ENCODE peak calls at places on chromosomes 1 and 21, in nine cellular contexts. U is GM23248, X is GM23338, C is hepatocyte, H is PC-9, G is H9, Y is Karpas-422, T is neural progenitor cell, A is fibroblast of lung. Z is an unnamed sample.

GRCh38 chr1:33455537-33456301 is 16.7 kb upstream of the ZSCAN20 start:
- DNase-seq in U (peak), X (peak), C (peak), H (peak), G (peak), Y (peak), T (peak), A (peak), Z (peak)

GRCh38 chr1:6275826-6276764 is 15.2 kb upstream of the GPR153 start:
- DNase-seq in U (peak), X (peak), C (peak), H (no peak), G (peak), Y (no peak), T (no peak), A (peak), Z (no peak)

GRCh38 chr21:16070207-16070651 is 340.4 kb downstream of the USP25 start:
- DNase-seq in U (peak), X (no peak), C (no peak), H (no peak), G (no peak), Y (no peak), T (no peak), A (no peak), Z (no peak)

GRCh38 chr21:39186676-39187075 is 3.4 kb upstream of the PSMG1 start:
- DNase-seq in U (peak), X (no peak), C (no peak), H (no peak), G (no peak), Y (no peak), T (no peak), A (no peak), Z (no peak)

GRCh38 chr1:160681067-160681890 is 30.3 kb downstream of the CD48 start:
- DNase-seq in U (peak), X (peak), C (peak), H (no peak), G (peak), Y (peak), T (peak), A (no peak), Z (peak)

GRCh38 chr1:222454782-222455181 is 93.1 kb downstream of the HHIPL2 start:
- DNase-seq in U (peak), X (peak), C (no peak), H (no peak), G (peak), Y (no peak), T (no peak), A (no peak), Z (no peak)

GRCh38 chr1:244010191-244010590 is 40.9 kb upstream of the ZBTB18 start:
- DNase-seq in U (peak), X (peak), C (no peak), H (peak), G (peak), Y (no peak), T (peak), A (no peak), Z (no peak)

GRCh38 chr1:30413606-30414005 is 309.8 kb downstream of the MATN1 start:
- DNase-seq in U (no peak), X (no peak), C (no peak), H (no peak), G (no peak), Y (no peak), T (no peak), A (no peak), Z (no peak)

GRCh38 chr1:176515310-176515709 is 52.3 kb downstream of the PAPPA2 start:
- DNase-seq in U (peak), X (no peak), C (peak), H (peak), G (no peak), Y (no peak), T (no peak), A (no peak), Z (no peak)

DNA sequence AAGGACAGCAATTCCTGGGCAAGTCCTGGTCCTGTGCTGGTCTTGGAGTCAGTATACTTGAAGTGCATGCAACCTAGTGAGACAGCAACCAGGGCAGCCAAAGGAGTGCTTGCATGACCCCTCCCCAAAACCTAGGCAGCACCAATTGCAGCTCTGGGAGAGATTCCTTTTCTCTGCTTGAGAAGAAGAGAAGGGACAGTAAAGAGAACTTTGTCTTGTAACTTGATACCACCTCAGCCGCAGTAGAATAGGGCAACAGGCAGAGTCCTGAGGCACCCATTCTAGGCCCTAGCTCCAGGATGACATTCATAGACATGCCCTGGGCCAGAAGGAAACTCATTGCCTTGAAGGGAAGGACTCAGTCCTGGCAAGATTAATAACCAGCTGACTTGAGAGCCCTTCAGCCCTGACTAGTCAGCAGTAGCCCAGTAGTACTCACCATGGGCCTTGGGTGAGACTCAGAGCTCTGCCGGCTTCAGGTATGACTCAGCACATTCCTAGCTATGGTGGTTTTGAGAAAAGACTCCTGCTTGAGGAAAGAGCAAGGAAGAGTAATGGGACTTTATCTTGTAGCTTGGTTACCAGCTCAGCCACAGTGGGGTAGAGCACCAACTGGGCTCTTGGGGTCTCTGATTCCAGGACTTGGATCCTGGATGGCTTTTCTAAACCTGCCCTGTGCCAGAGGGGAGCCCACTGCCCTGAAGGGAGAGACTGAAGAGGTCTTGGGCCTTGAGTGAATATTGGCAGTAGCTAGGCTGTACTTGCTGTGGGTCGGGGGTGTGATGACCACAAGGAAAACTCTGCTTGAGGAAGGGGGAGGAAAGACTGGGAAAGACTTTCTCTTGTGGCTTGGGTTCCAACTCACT is 51.7 kb upstream of the ACADM start:
- DNase-seq in U (peak), X (peak), C (peak), H (peak), G (peak), Y (no peak), T (peak), A (peak), Z (peak)
- H2AFZ ChIP-seq in U (peak), X (peak), C (no peak), H (peak), G (no peak), Y (no peak), T (peak), A (no peak), Z (peak)

GRCh38 chr1:194151056-194151455 is 964.6 kb upstream of the B3GALT2 start:
- DNase-seq in U (no peak), X (no peak), C (no peak), H (no peak), G (no peak), Y (no peak), T (no peak), A (no peak), Z (no peak)
- H2AFZ ChIP-seq in U (no peak), X (no peak), C (no peak), H (no peak), G (no peak), Y (no peak), T (peak), A (no peak), Z (no peak)

GRCh38 chr1:28070725-28071593 is 17.5 kb downstream of the EYA3 start:
- DNase-seq in U (no peak), X (no peak), C (no peak), H (no peak), G (no peak), Y (no peak), T (no peak), A (no peak), Z (no peak)

GRCh38 chr1:28067523-28068090 is 20.8 kb downstream of the EYA3 start:
- DNase-seq in U (peak), X (no peak), C (no peak), H (no peak), G (no peak), Y (no peak), T (no peak), A (peak), Z (no peak)

GRCh38 chr1:28062806-28063205 is 25.6 kb downstream of the EYA3 start:
- DNase-seq in U (no peak), X (no peak), C (no peak), H (no peak), G (no peak), Y (no peak), T (no peak), A (no peak), Z (no peak)

GRCh38 chr1:28064064-28064463 is 24.3 kb downstream of the EYA3 start:
- DNase-seq in U (peak), X (no peak), C (no peak), H (no peak), G (no peak), Y (no peak), T (no peak), A (peak), Z (no peak)

GRCh38 chr1:28066393-28067154 is 21.8 kb downstream of the EYA3 start:
- DNase-seq in U (no peak), X (no peak), C (no peak), H (no peak), G (no peak), Y (no peak), T (no peak), A (no peak), Z (no peak)
- H2AFZ ChIP-seq in U (no peak), X (no peak), C (no peak), H (no peak), G (no peak), Y (no peak), T (no peak), A (no peak), Z (no peak)

GRCh38 chr1:15847893-15848142 is 311 bp downstream of the SPEN start:
- DNase-seq in U (no peak), X (no peak), C (no peak), H (no peak), G (no peak), Y (no peak), T (no peak), A (no peak), Z (no peak)
- H2AFZ ChIP-seq in U (peak), X (no peak), C (peak), H (no peak), G (no peak), Y (no peak), T (no peak), A (no peak), Z (no peak)

GRCh38 chr1:230869499-230869898 is 1.2 kb upstream of the C1orf198 start:
- DNase-seq in U (peak), X (no peak), C (no peak), H (no peak), G (no peak), Y (no peak), T (no peak), A (peak), Z (no peak)
- H2AFZ ChIP-seq in U (peak), X (peak), C (peak), H (peak), G (no peak), Y (no peak), T (peak), A (no peak), Z (no peak)

GRCh38 chr21:18498428-18498827 is 94.8 kb upstream of the TMPRSS15 start:
- DNase-seq in U (no peak), X (no peak), C (no peak), H (no peak), G (no peak), Y (no peak), T (no peak), A (no peak), Z (no peak)
- H2AFZ ChIP-seq in U (no peak), X (no peak), C (no peak), H (no peak), G (no peak), Y (no peak), T (no peak), A (no peak), Z (no peak)

DNA sequence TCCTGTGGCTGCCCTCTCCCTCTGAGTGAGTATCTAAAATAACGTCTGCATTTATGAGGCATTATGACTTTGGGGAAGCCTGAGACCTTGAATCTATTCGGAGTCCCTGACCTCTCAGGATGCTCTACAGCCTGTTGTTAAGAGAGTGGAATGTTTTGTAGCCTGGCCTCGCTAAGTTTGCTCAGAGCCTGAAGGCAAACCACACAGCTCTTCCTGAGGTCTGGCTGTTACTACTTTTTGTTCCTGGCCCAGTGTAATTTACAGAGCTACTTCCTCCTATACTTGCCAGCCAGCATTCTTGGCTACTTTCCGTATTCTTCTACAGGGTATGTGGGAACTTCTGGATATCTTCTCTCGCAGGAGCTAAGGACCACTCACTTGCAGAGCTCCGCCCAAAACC is 3.6 kb upstream of the ZMYM4 start:
- DNase-seq in U (peak), X (peak), C (no peak), H (peak), G (peak), Y (no peak), T (no peak), A (peak), Z (no peak)
- H2AFZ ChIP-seq in U (peak), X (peak), C (peak), H (peak), G (peak), Y (no peak), T (peak), A (peak), Z (no peak)

GRCh38 chr1:7285856-7286454 is 485.1 kb upstream of the VAMP3 start:
- DNase-seq in U (no peak), X (no peak), C (no peak), H (no peak), G (no peak), Y (no peak), T (no peak), A (no peak), Z (no peak)

GRCh38 chr1:7281821-7282220 is 489.3 kb upstream of the VAMP3 start:
- DNase-seq in U (peak), X (no peak), C (no peak), H (no peak), G (no peak), Y (no peak), T (no peak), A (peak), Z (no peak)

GRCh38 chr1:7288992-7289391 is 482.1 kb upstream of the VAMP3 start:
- DNase-seq in U (no peak), X (no peak), C (no peak), H (no peak), G (no peak), Y (no peak), T (no peak), A (no peak), Z (no peak)

GRCh38 chr1:7287013-7287412 is 484.1 kb upstream of the VAMP3 start:
- DNase-seq in U (no peak), X (no peak), C (no peak), H (no peak), G (no peak), Y (peak), T (no peak), A (no peak), Z (no peak)

DNA sequence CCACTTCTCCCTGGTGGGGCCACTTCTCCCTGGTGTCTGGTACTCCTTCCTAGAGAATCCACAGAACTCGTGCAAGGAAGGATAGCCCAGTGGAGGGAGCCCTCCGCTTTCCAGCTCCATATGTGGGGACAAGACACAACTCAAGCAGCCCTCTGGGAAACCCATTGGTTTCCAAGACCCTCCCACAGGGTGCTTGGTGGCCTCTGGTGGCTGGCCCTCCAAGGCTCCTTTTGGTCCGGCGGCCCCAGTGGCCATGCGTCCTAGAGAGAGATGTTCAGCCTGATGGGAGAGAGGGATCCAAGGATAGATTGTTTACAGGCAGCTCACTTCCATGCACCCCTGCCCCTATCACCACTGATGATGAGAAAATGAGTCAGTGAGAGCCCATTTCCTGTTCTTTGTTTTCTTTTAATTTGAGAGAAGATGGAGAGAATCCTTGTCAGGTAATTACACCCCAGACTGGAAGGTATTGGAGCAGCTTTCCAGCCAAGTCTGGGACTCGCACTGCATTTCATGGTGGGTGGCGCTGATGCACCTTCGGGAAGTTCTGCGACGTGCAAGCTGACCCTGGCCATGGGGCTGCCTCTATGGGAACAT is 486.2 kb upstream of the VAMP3 start:
- DNase-seq in U (no peak), X (no peak), C (no peak), H (no peak), G (no peak), Y (no peak), T (no peak), A (no peak), Z (no peak)
- H2AFZ ChIP-seq in U (no peak), X (no peak), C (no peak), H (no peak), G (no peak), Y (no peak), T (no peak), A (no peak), Z (no peak)

GRCh38 chr1:56927171-56927570 is 38.6 kb downstream of the C8B start:
- DNase-seq in U (no peak), X (no peak), C (no peak), H (no peak), G (no peak), Y (no peak), T (no peak), A (no peak), Z (no peak)
- H2AFZ ChIP-seq in U (no peak), X (no peak), C (no peak), H (no peak), G (no peak), Y (no peak), T (no peak), A (no peak), Z (no peak)